ENCODE peak calls at places on chromosomes 2 and 18, in seven cellular contexts. Y is Peyer's patch; I is substantia nigra; G is islet precursor cell; H is A549; Q is activated CD8-positive, alpha-beta memory T cell treated with anti-CD3 and anti-CD28 coated beads, Interleukin-2, amount 50 U/mL, for 4 hours; U is OCI-LY7. K is an unnamed sample.
A peak's percentile ranks its signal among the peaks of the same experiment; 100 is the strongest.

GRCh38 chr2:309148-309969 is 21.5 kb upstream of the ALKAL2 start:
- DNase-seq in Y (no peak), I (no peak), G (peak; percentile 93), H (no peak), Q (no peak), U (no peak), K (no peak)

GRCh38 chr18:8776013-8776515 is 70.7 kb downstream of the MTCL1 start:
- DNase-seq in Y (no peak), I (no peak), G (peak; percentile 40), H (no peak), Q (no peak), U (no peak), K (peak; percentile 40)

GRCh38 chr18:4831791-4832375 is 365.2 kb downstream of the AKAIN1 start:
- DNase-seq in Y (no peak), I (no peak), G (no peak), H (no peak), Q (no peak), U (no peak), K (no peak)

GRCh38 chr2:42907835-42908234 is 115.5 kb upstream of the HAAO start:
- DNase-seq in Y (no peak), I (no peak), G (peak; percentile 45), H (no peak), Q (no peak), U (no peak), K (no peak)

GRCh38 chr2:170812716-170813585 is 3.7 kb upstream of the GAD1 start:
- DNase-seq in Y (no peak), I (no peak), G (no peak), H (peak; percentile 85), Q (no peak), U (peak; percentile 85), K (no peak)

GRCh38 chr2:21317131-21317530 is 193.4 kb downstream of the TDRD15 start:
- DNase-seq in Y (no peak), I (peak; percentile 13), G (peak; percentile 62), H (peak; percentile 52), Q (no peak), U (peak; percentile 65), K (no peak)

GRCh38 chr2:229445013-229445412 is 173.9 kb upstream of the PID1 start:
- DNase-seq in Y (no peak), I (peak; percentile 40), G (peak; percentile 88), H (peak; percentile 95), Q (no peak), U (no peak), K (peak; percentile 97)

GRCh38 chr2:98777076-98777475 is 46.1 kb upstream of the MGAT4A start:
- DNase-seq in Y (no peak), I (no peak), G (no peak), H (no peak), Q (no peak), U (no peak), K (no peak)

GRCh38 chr2:142588269-142588668 is 289.2 kb upstream of the KYNU start:
- DNase-seq in Y (no peak), I (no peak), G (peak; percentile 53), H (no peak), Q (no peak), U (no peak), K (no peak)

GRCh38 chr2:551621-552020 is 125.6 kb downstream of the TMEM18 start:
- DNase-seq in Y (no peak), I (no peak), G (peak; percentile 57), H (no peak), Q (no peak), U (no peak), K (no peak)

GRCh38 chr18:5909130-5909529 is 13.8 kb upstream of the TMEM200C start:
- DNase-seq in Y (no peak), I (no peak), G (no peak), H (no peak), Q (no peak), U (no peak), K (no peak)

GRCh38 chr2:178830451-178830850 is 23.2 kb upstream of the TTN start:
- DNase-seq in Y (no peak), I (no peak), G (no peak), H (no peak), Q (no peak), U (no peak), K (no peak)

GRCh38 chr18:79870369-79871025 is 72.8 kb downstream of the KCNG2 start:
- DNase-seq in Y (peak; percentile 1), I (no peak), G (no peak), H (no peak), Q (no peak), U (no peak), K (peak; percentile 69)

GRCh38 chr2:176763111-176763510 is 449.5 kb upstream of the HNRNPA3 start:
- DNase-seq in Y (no peak), I (no peak), G (no peak), H (no peak), Q (no peak), U (no peak), K (no peak)

K was measured in vagina.